ENCODE peak calls at places on chromosome 1, in nine cellular contexts. P is Caki2; U is effector CD4-positive, alpha-beta T cell; C is fibroblast of lung; S is NCI-H1092; A is effector memory CD8-positive, alpha-beta T cell; Z is fibroblast of gingiva; T is WTC11; W is iPS-NIHi11. M is an unnamed sample.

GRCh38 chr1:159927887-159928431 is 2.7 kb upstream of the TAGLN2 start:
- DNase-seq in P (no peak), U (no peak), C (no peak), S (no peak), A (no peak), Z (no peak), T (no peak), W (no peak), M (peak)

GRCh38 chr1:210441028-210441427 is 112.3 kb downstream of the HHAT start:
- DNase-seq in P (no peak), U (no peak), C (peak), S (no peak), A (no peak), Z (no peak), T (no peak), W (no peak), M (no peak)

GRCh38 chr1:18951818-18952391 is 4.6 kb downstream of the IFFO2 start:
- DNase-seq in P (no peak), U (peak), C (no peak), S (no peak), A (peak), Z (no peak), T (no peak), W (no peak), M (no peak)

GRCh38 chr1:24926596-24927249 is 3.4 kb downstream of the RUNX3 start:
- DNase-seq in P (no peak), U (no peak), C (no peak), S (no peak), A (no peak), Z (peak), T (peak), W (no peak), M (no peak)

GRCh38 chr1:3031401-3032221 is 10.3 kb downstream of the ACTRT2 start:
- DNase-seq in P (no peak), U (no peak), C (no peak), S (no peak), A (no peak), Z (no peak), T (no peak), W (no peak), M (no peak)

GRCh38 chr1:228289239-228289849 is 81.5 kb downstream of the OBSCN start:
- DNase-seq in P (no peak), U (no peak), C (no peak), S (no peak), A (no peak), Z (no peak), T (no peak), W (no peak), M (no peak)

GRCh38 chr1:43660355-43660754 is 10.4 kb downstream of the KDM4A start:
- DNase-seq in P (no peak), U (no peak), C (no peak), S (no peak), A (no peak), Z (no peak), T (peak), W (peak), M (no peak)

GRCh38 chr1:111481387-111482221 is 7.8 kb downstream of the C1orf162 start:
- DNase-seq in P (peak), U (peak), C (peak), S (peak), A (no peak), Z (peak), T (peak), W (peak), M (peak)

GRCh38 chr1:94646151-94646643 is 104.6 kb upstream of the F3 start:
- DNase-seq in P (peak), U (no peak), C (peak), S (no peak), A (no peak), Z (peak), T (no peak), W (no peak), M (peak)

GRCh38 chr1:22975694-22976093 is 3.0 kb upstream of the LACTBL1 start:
- DNase-seq in P (no peak), U (no peak), C (peak), S (no peak), A (no peak), Z (no peak), T (no peak), W (no peak), M (peak)

GRCh38 chr1:224615861-224616760 is at the start of gene CNIH3:
- DNase-seq in P (peak), U (no peak), C (peak), S (peak), A (peak), Z (peak), T (peak), W (peak), M (peak)

GRCh38 chr1:150322310-150322709 is 977 bp downstream of the PRPF3 start:
- DNase-seq in P (no peak), U (no peak), C (no peak), S (no peak), A (no peak), Z (peak), T (no peak), W (no peak), M (no peak)

M was measured in foreskin fibroblast.